ENCODE peak calls at places on chromosomes 12 and 14, in five cellular contexts. One of them, this sample, is unnamed.

GRCh38 chr14:89963288-89963978 is 7.7 kb downstream of the TDP1 start:
- DNase-seq in GM12878: no peak
- DNase-seq in H1: no peak
- DNase-seq in GM12891: no peak
- DNase-seq in HepG2: no peak
- DNase-seq in this sample: no peak

GRCh38 chr12:50999139-50999538 is 27.0 kb downstream of the SLC11A2 start:
- DNase-seq in H1: no peak
- DNase-seq in GM12891: no peak
- DNase-seq in HepG2: no peak
- DNase-seq in GM12878: no peak
- DNase-seq in this sample: no peak

GRCh38 chr14:77144412-77145115 is 3.0 kb upstream of the ZDHHC22 start:
- DNase-seq in GM12878: no peak
- DNase-seq in HepG2: no peak
- DNase-seq in GM12891: no peak
- DNase-seq in H1: no peak
- DNase-seq in this sample: no peak

GRCh38 chr12:85281947-85282312 is 1.9 kb downstream of the ALX1 start:
- DNase-seq in GM12878: no peak
- DNase-seq in HepG2: no peak
- DNase-seq in GM12891: no peak
- DNase-seq in H1: no peak
- DNase-seq in this sample: no peak

GRCh38 chr14:32657081-32657480 is 281.6 kb upstream of the NPAS3 start:
- DNase-seq in GM12891: no peak
- DNase-seq in GM12878: peak; percentile 24
- DNase-seq in HepG2: peak; percentile 15
- DNase-seq in H1: no peak
- DNase-seq in this sample: no peak

GRCh38 chr12:6461401-6462233 is 8.9 kb downstream of the VAMP1 start:
- DNase-seq in GM12891: peak; percentile 71
- DNase-seq in HepG2: no peak
- DNase-seq in H1: no peak
- DNase-seq in GM12878: peak; percentile 95
- DNase-seq in this sample: peak; percentile 79

GRCh38 chr12:4899361-4899760 is 10.3 kb upstream of the KCNA1 start:
- DNase-seq in HepG2: no peak
- DNase-seq in GM12891: no peak
- DNase-seq in H1: no peak
- DNase-seq in GM12878: no peak
- DNase-seq in this sample: no peak

GRCh38 chr12:9702239-9702638 is 30.7 kb downstream of the CLECL1 start:
- DNase-seq in GM12891: no peak
- DNase-seq in H1: no peak
- DNase-seq in HepG2: no peak
- DNase-seq in GM12878: no peak
- DNase-seq in this sample: no peak

GRCh38 chr14:95265106-95266094 is 54.3 kb downstream of the CLMN start:
- DNase-seq in H1: no peak
- DNase-seq in GM12891: no peak
- DNase-seq in HepG2: peak; percentile 95
- DNase-seq in GM12878: peak; percentile 96
- DNase-seq in this sample: peak; percentile 33

GRCh38 chr12:111359231-111359913 is 9.5 kb downstream of the PHETA1 start:
- DNase-seq in GM12891: no peak
- DNase-seq in H1: no peak
- DNase-seq in HepG2: no peak
- DNase-seq in GM12878: no peak
- DNase-seq in this sample: no peak

GRCh38 chr12:74449872-74450271 is 87.8 kb upstream of the ATXN7L3B start:
- DNase-seq in GM12878: no peak
- DNase-seq in HepG2: no peak
- DNase-seq in H1: no peak
- DNase-seq in GM12891: no peak
- DNase-seq in this sample: no peak

GRCh38 chr12:124490584-124491305 is 76.7 kb downstream of the NCOR2 start:
- DNase-seq in GM12891: no peak
- DNase-seq in GM12878: no peak
- DNase-seq in HepG2: no peak
- DNase-seq in H1: no peak
- DNase-seq in this sample: no peak

GRCh38 chr12:15472036-15472435 is 149.7 kb downstream of the PTPRO start:
- DNase-seq in GM12878: no peak
- DNase-seq in H1: no peak
- DNase-seq in GM12891: no peak
- DNase-seq in HepG2: no peak
- DNase-seq in this sample: no peak

GRCh38 chr12:14373202-14373601 is 7.7 kb downstream of the ATF7IP start:
- DNase-seq in HepG2: no peak
- DNase-seq in GM12878: no peak
- DNase-seq in GM12891: no peak
- DNase-seq in H1: no peak
- DNase-seq in this sample: no peak

GRCh38 chr12:6925239-6925542 is 2.6 kb upstream of the ATN1 start:
- DNase-seq in GM12891: no peak
- DNase-seq in GM12878: no peak
- DNase-seq in HepG2: no peak
- DNase-seq in H1: no peak
- DNase-seq in this sample: no peak

GRCh38 chr12:69239922-69240624 is 704 bp downstream of the CPSF6 start:
- DNase-seq in HepG2: no peak
- DNase-seq in H1: no peak
- DNase-seq in GM12878: no peak
- DNase-seq in GM12891: no peak
- DNase-seq in this sample: no peak

DNA sequence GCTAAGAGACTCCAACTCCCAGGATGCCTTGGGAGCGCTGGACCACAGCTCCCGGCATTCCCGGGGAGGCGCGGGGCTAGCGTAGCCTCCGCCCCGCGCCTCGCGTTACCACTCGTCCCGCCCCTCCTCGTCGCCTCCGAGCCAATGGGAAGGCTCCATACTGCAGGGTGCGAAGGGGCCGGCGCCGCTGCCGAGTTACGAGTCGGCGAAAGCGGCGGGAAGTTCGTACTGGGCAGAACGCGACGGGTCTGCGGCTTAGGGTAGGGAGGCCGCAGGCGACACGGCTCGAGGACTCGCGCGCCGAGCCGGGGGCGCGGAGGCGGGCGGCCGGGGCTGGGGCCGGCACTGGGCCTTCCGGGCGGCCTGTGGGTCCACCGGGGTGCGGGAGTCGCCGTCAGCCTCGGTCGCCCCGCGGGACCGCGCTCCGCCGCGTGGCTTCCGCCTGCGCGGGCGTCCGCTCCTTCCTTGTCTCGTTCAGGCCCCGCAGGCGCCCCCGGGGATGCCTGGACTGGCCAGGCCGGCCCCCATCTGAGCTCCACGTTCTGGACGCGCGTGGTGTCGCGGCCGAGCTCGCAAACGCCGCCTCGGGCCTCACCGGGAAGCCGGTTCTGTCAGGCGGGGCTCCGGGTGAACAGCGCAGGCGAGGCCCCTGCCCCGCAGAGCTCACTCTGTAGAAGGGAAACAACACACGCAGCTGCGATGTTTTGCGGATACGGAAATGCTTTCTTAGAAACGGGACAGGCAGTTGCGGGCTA is at the start of gene VRK1:
- DNase-seq in H1: peak; percentile 84
- DNase-seq in GM12891: peak; percentile 82
- DNase-seq in GM12878: peak; percentile 83
- DNase-seq in HepG2: peak; percentile 90
- DNase-seq in this sample: peak; percentile 84
- TF ChIP-seq POLR2A in H1: peak; percentile 92
- TF ChIP-seq POLR2A in GM12891: peak; percentile 55
- TF ChIP-seq POLR2A in GM12878: peak; percentile 84
- TF ChIP-seq POLR2A in HepG2: peak; percentile 45
- TF ChIP-seq POLR2A in this sample: peak; percentile 83

DNA sequence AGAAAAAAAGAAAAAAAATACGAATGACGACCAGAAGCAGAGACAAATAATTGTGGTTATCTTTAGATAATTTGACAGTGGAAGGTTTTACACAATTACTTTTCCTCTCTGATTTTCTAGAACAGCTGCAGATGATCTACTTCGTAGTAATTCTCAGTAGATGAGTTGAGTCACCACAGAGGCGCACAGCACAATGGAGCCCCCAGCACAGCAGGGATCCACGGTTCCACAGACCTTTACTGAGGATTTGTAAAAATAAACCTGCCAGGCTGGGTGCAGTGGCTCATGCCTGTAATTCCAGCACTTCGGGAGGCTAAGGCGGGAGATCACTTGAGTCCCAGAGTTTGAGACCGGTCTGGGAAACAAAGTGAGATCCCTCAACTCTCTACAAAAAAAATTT is 29.3 kb downstream of the AMN start:
- DNase-seq in GM12878: no peak
- DNase-seq in H1: no peak
- DNase-seq in HepG2: no peak
- DNase-seq in GM12891: no peak
- DNase-seq in this sample: no peak
- TF ChIP-seq TAF1 in GM12878: no peak
- TF ChIP-seq TAF1 in H1: no peak
- TF ChIP-seq TAF1 in HepG2: no peak
- TF ChIP-seq TAF1 in GM12891: no peak
- TF ChIP-seq TAF1 in this sample: no peak

DNA sequence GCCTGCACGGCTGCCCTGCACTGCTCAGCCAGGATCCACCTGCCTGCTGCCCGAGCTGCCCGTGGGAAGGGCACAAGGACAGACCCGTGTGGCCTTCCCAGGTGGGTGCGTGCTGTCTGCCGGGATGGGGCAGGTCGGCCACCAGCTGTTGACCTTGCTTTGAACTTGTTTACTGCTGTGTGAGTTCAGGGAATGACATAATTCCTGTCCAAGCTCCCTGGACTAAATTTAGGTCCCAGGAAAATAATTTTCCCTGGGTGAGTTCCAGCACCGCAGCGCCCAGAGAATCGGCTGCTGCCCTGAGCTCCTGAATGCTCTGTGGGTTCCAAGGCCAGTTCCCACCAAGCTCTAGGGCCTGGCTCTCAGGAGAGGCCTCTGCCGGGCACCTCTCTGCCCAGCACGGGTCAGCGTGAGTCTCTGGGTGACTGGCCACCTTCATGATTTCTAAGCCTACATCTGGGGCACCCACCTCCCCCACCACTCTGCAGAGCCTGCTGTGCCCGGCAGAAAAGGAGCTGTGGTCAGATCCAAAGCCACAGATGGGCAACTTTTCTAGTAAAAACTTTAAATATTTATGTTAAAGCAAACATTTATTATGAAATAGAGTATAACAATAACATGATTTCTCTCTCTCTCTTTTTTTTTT is 27.2 kb upstream of the MLXIP start:
- DNase-seq in GM12891: no peak
- DNase-seq in GM12878: no peak
- DNase-seq in HepG2: peak; percentile 25
- DNase-seq in H1: no peak
- DNase-seq in this sample: no peak
- TF ChIP-seq POLR2AphosphoS5 in GM12891: no peak
- TF ChIP-seq POLR2AphosphoS5 in GM12878: no peak
- TF ChIP-seq POLR2AphosphoS5 in HepG2: no peak
- TF ChIP-seq POLR2AphosphoS5 in H1: no peak
- TF ChIP-seq POLR2AphosphoS5 in this sample: no peak

GRCh38 chr12:52025301-52026172 is 18.8 kb downstream of the TAMALIN start:
- DNase-seq in HepG2: peak; percentile 80
- DNase-seq in H1: no peak
- DNase-seq in GM12891: peak; percentile 65
- DNase-seq in GM12878: peak; percentile 45
- DNase-seq in this sample: no peak
- TF ChIP-seq POLR2A in HepG2: no peak
- TF ChIP-seq POLR2A in H1: no peak
- TF ChIP-seq POLR2A in GM12891: no peak
- TF ChIP-seq POLR2A in GM12878: no peak
- TF ChIP-seq POLR2A in this sample: no peak

GRCh38 chr12:53806689-53807088 is 54.9 kb upstream of the CISTR start:
- DNase-seq in GM12878: no peak
- DNase-seq in H1: no peak
- DNase-seq in HepG2: no peak
- DNase-seq in GM12891: no peak
- DNase-seq in this sample: no peak
- TF ChIP-seq TAF1 in GM12878: no peak
- TF ChIP-seq TAF1 in H1: no peak
- TF ChIP-seq TAF1 in HepG2: no peak
- TF ChIP-seq TAF1 in GM12891: no peak
- TF ChIP-seq TAF1 in this sample: no peak

GRCh38 chr14:22838631-22839041 is 2.3 kb downstream of the MMP14 start:
- DNase-seq in GM12891: no peak
- DNase-seq in GM12878: no peak
- DNase-seq in HepG2: no peak
- DNase-seq in H1: no peak
- DNase-seq in this sample: no peak

GRCh38 chr14:22835505-22835904 is 880 bp upstream of the MMP14 start:
- DNase-seq in HepG2: no peak
- DNase-seq in GM12891: no peak
- DNase-seq in GM12878: no peak
- DNase-seq in H1: no peak
- DNase-seq in this sample: no peak

GRCh38 chr14:22837059-22837749 is 819 bp downstream of the MMP14 start:
- DNase-seq in H1: no peak
- DNase-seq in GM12878: no peak
- DNase-seq in GM12891: no peak
- DNase-seq in HepG2: peak; percentile 68
- DNase-seq in this sample: no peak

GRCh38 chr14:22837750-22838538 is 1.6 kb downstream of the MMP14 start:
- DNase-seq in GM12891: no peak
- DNase-seq in GM12878: no peak
- DNase-seq in HepG2: no peak
- DNase-seq in H1: no peak
- DNase-seq in this sample: no peak

GRCh38 chr14:22836301-22837058 is at the start of gene MMP14:
- DNase-seq in HepG2: no peak
- DNase-seq in GM12878: no peak
- DNase-seq in H1: no peak
- DNase-seq in GM12891: no peak
- DNase-seq in this sample: no peak
- TF ChIP-seq POLR2AphosphoS5 in HepG2: peak; percentile 12
- TF ChIP-seq POLR2AphosphoS5 in GM12878: no peak
- TF ChIP-seq POLR2AphosphoS5 in H1: peak; percentile 46
- TF ChIP-seq POLR2AphosphoS5 in GM12891: no peak
- TF ChIP-seq POLR2AphosphoS5 in this sample: no peak

This sample was measured in GM12892.